ENCODE peak calls at places on chromosome 7, in seven cellular contexts. One of them, this sample, is unnamed.

GRCh38 chr7:6436385-6436685 is 11.4 kb downstream of the DAGLB start:
- DNase-seq in NCI-H774: no peak
- DNase-seq in mesendoderm: no peak
- DNase-seq in T-helper 2 cell: no peak
- DNase-seq in SK-N-SH: no peak
- DNase-seq in dermis blood vessel endothelial cell: peak; percentile 38
- DNase-seq in activated CD4-positive, alpha-beta T cell treated with anti-CD3 and anti-CD28 coated beads for 4 hours: peak; percentile 8
- DNase-seq in this sample: peak; percentile 7

GRCh38 chr7:106047818-106048490 is 64.2 kb downstream of the SYPL1 start:
- DNase-seq in SK-N-SH: no peak
- DNase-seq in mesendoderm: no peak
- DNase-seq in NCI-H774: no peak
- DNase-seq in activated CD4-positive, alpha-beta T cell treated with anti-CD3 and anti-CD28 coated beads for 4 hours: no peak
- DNase-seq in T-helper 2 cell: no peak
- DNase-seq in dermis blood vessel endothelial cell: no peak
- DNase-seq in this sample: no peak

GRCh38 chr7:30159698-30160143 is 24.9 kb downstream of the MTURN start:
- DNase-seq in T-helper 2 cell: no peak
- DNase-seq in SK-N-SH: peak; percentile 52
- DNase-seq in dermis blood vessel endothelial cell: peak; percentile 41
- DNase-seq in activated CD4-positive, alpha-beta T cell treated with anti-CD3 and anti-CD28 coated beads for 4 hours: no peak
- DNase-seq in NCI-H774: no peak
- DNase-seq in mesendoderm: peak; percentile 49
- DNase-seq in this sample: no peak

GRCh38 chr7:25726180-25726579 is 425.8 kb upstream of the NFE2L3 start:
- DNase-seq in dermis blood vessel endothelial cell: no peak
- DNase-seq in mesendoderm: peak; percentile 74
- DNase-seq in SK-N-SH: no peak
- DNase-seq in NCI-H774: no peak
- DNase-seq in T-helper 2 cell: no peak
- DNase-seq in activated CD4-positive, alpha-beta T cell treated with anti-CD3 and anti-CD28 coated beads for 4 hours: no peak
- DNase-seq in this sample: no peak

GRCh38 chr7:1499367-1500029 is 4.7 kb downstream of the INTS1 start:
- DNase-seq in activated CD4-positive, alpha-beta T cell treated with anti-CD3 and anti-CD28 coated beads for 4 hours: no peak
- DNase-seq in dermis blood vessel endothelial cell: no peak
- DNase-seq in SK-N-SH: no peak
- DNase-seq in T-helper 2 cell: no peak
- DNase-seq in NCI-H774: no peak
- DNase-seq in mesendoderm: no peak
- DNase-seq in this sample: no peak

GRCh38 chr7:90298145-90299038 is 22.7 kb downstream of the FAM237B start:
- DNase-seq in NCI-H774: no peak
- DNase-seq in dermis blood vessel endothelial cell: peak; percentile 82
- DNase-seq in activated CD4-positive, alpha-beta T cell treated with anti-CD3 and anti-CD28 coated beads for 4 hours: no peak
- DNase-seq in SK-N-SH: peak; percentile 30
- DNase-seq in T-helper 2 cell: no peak
- DNase-seq in mesendoderm: peak; percentile 70
- DNase-seq in this sample: no peak

GRCh38 chr7:68892211-68892610 is 706.1 kb upstream of the AUTS2 start:
- DNase-seq in SK-N-SH: no peak
- DNase-seq in activated CD4-positive, alpha-beta T cell treated with anti-CD3 and anti-CD28 coated beads for 4 hours: no peak
- DNase-seq in mesendoderm: peak; percentile 37
- DNase-seq in dermis blood vessel endothelial cell: no peak
- DNase-seq in NCI-H774: no peak
- DNase-seq in T-helper 2 cell: no peak
- DNase-seq in this sample: no peak

GRCh38 chr7:100120518-100121085 is 1.2 kb downstream of the CNPY4 start:
- DNase-seq in activated CD4-positive, alpha-beta T cell treated with anti-CD3 and anti-CD28 coated beads for 4 hours: no peak
- DNase-seq in NCI-H774: no peak
- DNase-seq in SK-N-SH: no peak
- DNase-seq in mesendoderm: no peak
- DNase-seq in T-helper 2 cell: no peak
- DNase-seq in dermis blood vessel endothelial cell: no peak
- DNase-seq in this sample: no peak

GRCh38 chr7:78134256-78134655 is 335.7 kb downstream of the PHTF2 start:
- DNase-seq in activated CD4-positive, alpha-beta T cell treated with anti-CD3 and anti-CD28 coated beads for 4 hours: no peak
- DNase-seq in NCI-H774: no peak
- DNase-seq in SK-N-SH: peak; percentile 75
- DNase-seq in T-helper 2 cell: no peak
- DNase-seq in dermis blood vessel endothelial cell: peak; percentile 19
- DNase-seq in mesendoderm: peak; percentile 50
- DNase-seq in this sample: no peak

GRCh38 chr7:6658618-6659345 is 21.7 kb downstream of the ZNF316 start:
- DNase-seq in activated CD4-positive, alpha-beta T cell treated with anti-CD3 and anti-CD28 coated beads for 4 hours: no peak
- DNase-seq in mesendoderm: no peak
- DNase-seq in T-helper 2 cell: no peak
- DNase-seq in NCI-H774: no peak
- DNase-seq in dermis blood vessel endothelial cell: no peak
- DNase-seq in SK-N-SH: peak; percentile 73
- DNase-seq in this sample: no peak

GRCh38 chr7:17056491-17057142 is 174.8 kb upstream of the AGR3 start:
- DNase-seq in mesendoderm: no peak
- DNase-seq in SK-N-SH: no peak
- DNase-seq in T-helper 2 cell: no peak
- DNase-seq in activated CD4-positive, alpha-beta T cell treated with anti-CD3 and anti-CD28 coated beads for 4 hours: no peak
- DNase-seq in dermis blood vessel endothelial cell: no peak
- DNase-seq in NCI-H774: no peak
- DNase-seq in this sample: no peak

GRCh38 chr7:50146692-50147091 is 53.6 kb upstream of the ZPBP start:
- DNase-seq in SK-N-SH: no peak
- DNase-seq in NCI-H774: peak; percentile 29
- DNase-seq in activated CD4-positive, alpha-beta T cell treated with anti-CD3 and anti-CD28 coated beads for 4 hours: no peak
- DNase-seq in dermis blood vessel endothelial cell: no peak
- DNase-seq in mesendoderm: no peak
- DNase-seq in T-helper 2 cell: no peak
- DNase-seq in this sample: no peak

GRCh38 chr7:70694357-70694908 is 437.5 kb upstream of the GALNT17 start:
- DNase-seq in activated CD4-positive, alpha-beta T cell treated with anti-CD3 and anti-CD28 coated beads for 4 hours: no peak
- DNase-seq in T-helper 2 cell: no peak
- DNase-seq in NCI-H774: no peak
- DNase-seq in SK-N-SH: peak; percentile 85
- DNase-seq in mesendoderm: peak; percentile 67
- DNase-seq in dermis blood vessel endothelial cell: peak; percentile 11
- DNase-seq in this sample: no peak

GRCh38 chr7:122864016-122864415 is 22.2 kb downstream of the CADPS2 start:
- DNase-seq in dermis blood vessel endothelial cell: no peak
- DNase-seq in mesendoderm: no peak
- DNase-seq in T-helper 2 cell: no peak
- DNase-seq in activated CD4-positive, alpha-beta T cell treated with anti-CD3 and anti-CD28 coated beads for 4 hours: no peak
- DNase-seq in SK-N-SH: no peak
- DNase-seq in NCI-H774: no peak
- DNase-seq in this sample: no peak

GRCh38 chr7:44880317-44881018 is 4.9 kb downstream of the PURB start:
- DNase-seq in NCI-H774: no peak
- DNase-seq in activated CD4-positive, alpha-beta T cell treated with anti-CD3 and anti-CD28 coated beads for 4 hours: no peak
- DNase-seq in dermis blood vessel endothelial cell: no peak
- DNase-seq in SK-N-SH: no peak
- DNase-seq in mesendoderm: no peak
- DNase-seq in T-helper 2 cell: no peak
- DNase-seq in this sample: no peak

GRCh38 chr7:31059551-31059950 is 7.4 kb downstream of the ADCYAP1R1 start:
- DNase-seq in mesendoderm: peak; percentile 83
- DNase-seq in SK-N-SH: peak; percentile 52
- DNase-seq in activated CD4-positive, alpha-beta T cell treated with anti-CD3 and anti-CD28 coated beads for 4 hours: no peak
- DNase-seq in T-helper 2 cell: no peak
- DNase-seq in dermis blood vessel endothelial cell: peak; percentile 32
- DNase-seq in NCI-H774: no peak
- DNase-seq in this sample: no peak

GRCh38 chr7:155000795-155001194 is 2.1 kb downstream of the PAXIP1 start:
- DNase-seq in mesendoderm: no peak
- DNase-seq in dermis blood vessel endothelial cell: no peak
- DNase-seq in NCI-H774: no peak
- DNase-seq in activated CD4-positive, alpha-beta T cell treated with anti-CD3 and anti-CD28 coated beads for 4 hours: no peak
- DNase-seq in T-helper 2 cell: no peak
- DNase-seq in SK-N-SH: no peak
- DNase-seq in this sample: no peak

GRCh38 chr7:121488251-121488650 is 92.1 kb upstream of the FAM3C start:
- DNase-seq in NCI-H774: no peak
- DNase-seq in activated CD4-positive, alpha-beta T cell treated with anti-CD3 and anti-CD28 coated beads for 4 hours: no peak
- DNase-seq in SK-N-SH: no peak
- DNase-seq in mesendoderm: no peak
- DNase-seq in T-helper 2 cell: no peak
- DNase-seq in dermis blood vessel endothelial cell: peak; percentile 29
- DNase-seq in this sample: no peak

GRCh38 chr7:88485811-88486210 is 179.1 kb upstream of the STEAP4 start:
- DNase-seq in dermis blood vessel endothelial cell: no peak
- DNase-seq in mesendoderm: no peak
- DNase-seq in T-helper 2 cell: no peak
- DNase-seq in SK-N-SH: no peak
- DNase-seq in activated CD4-positive, alpha-beta T cell treated with anti-CD3 and anti-CD28 coated beads for 4 hours: no peak
- DNase-seq in NCI-H774: no peak
- DNase-seq in this sample: no peak

This sample was measured in effector CD4-positive, alpha-beta T cell.